ENCODE peak calls at places on chromosomes 11 and 22, in seven cellular contexts. N, U, O, G, I, H and A are unnamed samples.

GRCh38 chr11:100925935-100926334 is 203.7 kb downstream of the PGR start:
- DNase-seq in N (no peak), U (peak; percentile 61), O (no peak), G (no peak), I (no peak), H (no peak), A (no peak)

GRCh38 chr11:16925495-16926065 is 88.6 kb downstream of the PLEKHA7 start:
- DNase-seq in N (peak; percentile 16), U (peak; percentile 57), O (no peak), G (peak; percentile 23), I (peak; percentile 24), H (no peak), A (peak; percentile 49)

GRCh38 chr11:119262668-119263351 is 54.1 kb downstream of the MCAM start:
- DNase-seq in N (peak; percentile 21), U (peak; percentile 35), O (no peak), G (no peak), I (no peak), H (no peak), A (no peak)

GRCh38 chr22:42338502-42338901 is 68.0 kb upstream of the TCF20 start:
- DNase-seq in N (no peak), U (no peak), O (no peak), G (no peak), I (no peak), H (no peak), A (no peak)

GRCh38 chr11:95289378-95289777 is 58.4 kb upstream of the SESN3 start:
- DNase-seq in N (no peak), U (no peak), O (no peak), G (no peak), I (no peak), H (no peak), A (no peak)

GRCh38 chr11:119344291-119345010 is 2.1 kb downstream of the MFRP start:
- DNase-seq in N (no peak), U (no peak), O (no peak), G (no peak), I (no peak), H (no peak), A (no peak)

GRCh38 chr11:9639985-9640384 is 23.9 kb upstream of the SWAP70 start:
- DNase-seq in N (no peak), U (peak; percentile 57), O (no peak), G (no peak), I (no peak), H (no peak), A (no peak)

GRCh38 chr22:24325105-24325757 is 54.6 kb downstream of the SPECC1L start:
- DNase-seq in N (peak; percentile 46), U (peak; percentile 91), O (peak; percentile 43), G (peak; percentile 53), I (no peak), H (no peak), A (no peak)

GRCh38 chr11:2825886-2826678 is 59.5 kb downstream of the CDKN1C start:
- DNase-seq in N (no peak), U (peak; percentile 98), O (no peak), G (peak; percentile 65), I (peak; percentile 60), H (no peak), A (peak; percentile 76)

GRCh38 chr11:131409307-131409706 is 38.9 kb downstream of the NTM start:
- DNase-seq in N (no peak), U (no peak), O (no peak), G (no peak), I (no peak), H (no peak), A (no peak)

GRCh38 chr22:46934746-46935491 is 172.5 kb downstream of the TBC1D22A start:
- DNase-seq in N (no peak), U (peak; percentile 89), O (no peak), G (no peak), I (no peak), H (no peak), A (no peak)

GRCh38 chr11:16604784-16605439 is 133.5 kb upstream of the C11orf58 start:
- DNase-seq in N (peak; percentile 22), U (peak; percentile 59), O (peak; percentile 28), G (peak; percentile 46), I (peak; percentile 56), H (no peak), A (peak; percentile 83)

GRCh38 chr11:124793466-124794278 is 6.5 kb downstream of the MSANTD2 start:
- DNase-seq in N (peak; percentile 46), U (peak; percentile 66), O (peak; percentile 74), G (peak; percentile 16), I (no peak), H (no peak), A (no peak)

GRCh38 chr11:76669901-76670474 is 559 bp downstream of the LRRC32 start:
- DNase-seq in N (no peak), U (peak; percentile 90), O (no peak), G (peak; percentile 51), I (no peak), H (no peak), A (no peak)

GRCh38 chr11:120068114-120068573 is 69.8 kb downstream of the TRIM29 start:
- DNase-seq in N (no peak), U (peak; percentile 59), O (no peak), G (no peak), I (no peak), H (peak; percentile 19), A (no peak)

GRCh38 chr11:10623797-10624761 is 55.6 kb upstream of the LYVE1 start:
- DNase-seq in N (no peak), U (peak; percentile 38), O (no peak), G (peak; percentile 41), I (no peak), H (no peak), A (peak; percentile 82)

GRCh38 chr22:36156119-36156514 is 4.4 kb downstream of the APOL3 start:
- DNase-seq in N (no peak), U (no peak), O (no peak), G (no peak), I (no peak), H (no peak), A (no peak)

GRCh38 chr22:36153756-36154155 is 6.8 kb downstream of the APOL3 start:
- DNase-seq in N (no peak), U (no peak), O (no peak), G (no peak), I (no peak), H (no peak), A (no peak)

GRCh38 chr22:36156515-36157419 is 3.8 kb downstream of the APOL3 start:
- DNase-seq in N (peak; percentile 77), U (peak; percentile 91), O (no peak), G (peak; percentile 94), I (peak; percentile 88), H (peak; percentile 77), A (no peak)

GRCh38 chr22:36152088-36152487 is 8.5 kb downstream of the APOL3 start:
- DNase-seq in N (no peak), U (no peak), O (no peak), G (no peak), I (no peak), H (no peak), A (no peak)

GRCh38 chr22:36155702-36156101 is 4.9 kb downstream of the APOL3 start:
- DNase-seq in N (no peak), U (peak; percentile 56), O (no peak), G (peak; percentile 83), I (peak; percentile 74), H (no peak), A (no peak)
- H3K4me1 ChIP-seq in N (peaks cover 81% of the 10 kb centered on the region), U (peaks cover 5% of the 10 kb centered on the region), O (no peaks in the 10 kb centered on the region), G (peaks cover 90% of the 10 kb centered on the region), I (peaks cover 92% of the 10 kb centered on the region), H (peaks cover 86% of the 10 kb centered on the region), A (peaks cover 35% of the 10 kb centered on the region)

DNA sequence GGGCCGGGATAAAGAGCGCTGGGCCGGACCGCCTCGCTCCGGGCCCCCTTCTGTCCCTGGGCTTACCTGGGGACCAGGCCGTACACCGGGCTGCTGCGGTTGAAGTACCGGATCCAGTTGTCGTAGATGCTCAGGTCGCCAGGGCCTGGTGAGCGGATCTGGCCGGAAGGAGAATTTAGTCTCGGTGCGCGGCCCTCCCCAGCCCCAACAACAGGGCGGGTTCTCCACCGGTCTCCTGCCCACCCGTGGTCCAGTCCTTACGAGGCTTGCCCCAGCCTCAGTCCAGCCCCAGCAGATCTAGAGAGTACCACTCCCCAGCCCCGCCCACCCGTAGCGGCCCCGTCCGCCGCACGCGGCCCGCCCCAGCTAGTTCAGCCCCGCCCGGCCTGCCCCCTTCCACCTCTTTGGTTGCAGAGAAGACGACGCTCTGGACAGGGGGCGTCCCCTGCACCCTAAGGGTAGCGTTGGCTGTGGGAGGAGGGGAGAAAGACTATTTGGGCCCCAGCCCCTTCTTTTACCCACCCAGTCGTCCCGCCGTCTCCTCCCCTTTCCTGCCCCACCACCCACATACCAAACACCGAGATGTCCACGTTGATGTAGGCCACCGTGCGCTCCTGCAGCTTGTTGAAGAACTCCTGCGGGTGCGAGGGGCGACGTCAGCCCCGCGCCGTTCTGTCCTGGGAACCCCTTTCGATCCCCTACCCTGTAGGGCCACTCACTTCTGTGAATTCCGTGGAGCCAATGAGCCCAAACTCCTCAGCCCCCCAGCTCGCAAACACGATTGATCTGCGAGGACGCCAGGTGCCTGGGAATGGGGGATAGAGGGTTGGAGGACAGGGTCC is 6.8 kb downstream of the SAC3D1 start:
- DNase-seq in N (no peak), U (peak; percentile 29), O (no peak), G (no peak), I (peak; percentile 29), H (peak; percentile 56), A (no peak)
- H3K4me3 ChIP-seq in N (peak overlapping the region; percentile 22), U (no peak overlapping the region), O (no peak overlapping the region), G (peak overlapping the region; percentile 53), I (peak overlapping the region; percentile 71), H (peak overlapping the region; percentile 30), A (peak overlapping the region; percentile 54)

GRCh38 chr22:28952857-28953256 is 69.5 kb downstream of the ZNRF3 start:
- DNase-seq in N (no peak), U (no peak), O (no peak), G (no peak), I (no peak), H (no peak), A (no peak)

GRCh38 chr22:28950567-28951411 is 67.4 kb downstream of the ZNRF3 start:
- DNase-seq in N (no peak), U (no peak), O (no peak), G (no peak), I (no peak), H (no peak), A (no peak)

GRCh38 chr22:28953399-28953798 is 70.0 kb downstream of the ZNRF3 start:
- DNase-seq in N (no peak), U (no peak), O (no peak), G (no peak), I (no peak), H (no peak), A (no peak)

GRCh38 chr22:28951530-28951929 is 68.2 kb downstream of the ZNRF3 start:
- DNase-seq in N (no peak), U (no peak), O (no peak), G (no peak), I (no peak), H (no peak), A (no peak)

GRCh38 chr22:28951969-28952521 is 68.7 kb downstream of the ZNRF3 start:
- DNase-seq in N (no peak), U (peak; percentile 47), O (peak; percentile 89), G (no peak), I (no peak), H (no peak), A (no peak)
- H3K4me1 ChIP-seq in N (peaks cover 20% of the 10 kb centered on the region), U (peaks cover 44% of the 10 kb centered on the region), O (peaks cover 55% of the 10 kb centered on the region), G (peaks cover 17% of the 10 kb centered on the region), I (peaks cover 41% of the 10 kb centered on the region), H (peaks cover 19% of the 10 kb centered on the region), A (peaks cover 12% of the 10 kb centered on the region)

GRCh38 chr11:108032800-108033199 is 24.1 kb downstream of the CUL5 start:
- DNase-seq in N (no peak), U (no peak), O (no peak), G (no peak), I (no peak), H (no peak), A (no peak)

GRCh38 chr11:108025387-108026080 is 16.8 kb downstream of the CUL5 start:
- DNase-seq in N (peak; percentile 3), U (no peak), O (no peak), G (no peak), I (no peak), H (no peak), A (no peak)

GRCh38 chr11:108027057-108027456 is 18.4 kb downstream of the CUL5 start:
- DNase-seq in N (no peak), U (no peak), O (no peak), G (no peak), I (no peak), H (no peak), A (no peak)
- H3K4me3 ChIP-seq in N (no peak overlapping the region), U (no peak overlapping the region), O (no peak overlapping the region), G (no peak overlapping the region), I (no peak overlapping the region), H (no peak overlapping the region), A (no peak overlapping the region)